ENCODE peak calls at places on chromosome 12, in eight cellular contexts. One of them, this sample, is unnamed.

GRCh38 chr12:86134571-86134970 is 121.6 kb downstream of the MGAT4C start:
- DNase-seq in stomach: no peak
- DNase-seq in stimulated activated CD4-positive, alpha-beta T cell treated with anti-CD3 and anti-CD28 coated beads, Interleukin-4, amount 100 ng/mL, for 1 hour: no peak
- DNase-seq in OCI-LY7: no peak
- DNase-seq in T-helper 9 cell: no peak
- DNase-seq in NCI-H1105: no peak
- DNase-seq in hypothalamus: no peak
- DNase-seq in upper lobe of right lung: no peak
- DNase-seq in this sample: no peak

GRCh38 chr12:43169115-43169681 is 382.8 kb downstream of the ADAMTS20 start:
- DNase-seq in stomach: no peak
- DNase-seq in stimulated activated CD4-positive, alpha-beta T cell treated with anti-CD3 and anti-CD28 coated beads, Interleukin-4, amount 100 ng/mL, for 1 hour: no peak
- DNase-seq in OCI-LY7: no peak
- DNase-seq in T-helper 9 cell: no peak
- DNase-seq in NCI-H1105: no peak
- DNase-seq in hypothalamus: no peak
- DNase-seq in upper lobe of right lung: no peak
- DNase-seq in this sample: no peak

GRCh38 chr12:53217930-53218307 is 10.9 kb upstream of the ITGB7 start:
- DNase-seq in stomach: no peak
- DNase-seq in stimulated activated CD4-positive, alpha-beta T cell treated with anti-CD3 and anti-CD28 coated beads, Interleukin-4, amount 100 ng/mL, for 1 hour: no peak
- DNase-seq in OCI-LY7: no peak
- DNase-seq in T-helper 9 cell: no peak
- DNase-seq in NCI-H1105: no peak
- DNase-seq in hypothalamus: no peak
- DNase-seq in upper lobe of right lung: no peak
- DNase-seq in this sample: no peak

GRCh38 chr12:108446766-108447165 is 68.3 kb upstream of the FICD start:
- DNase-seq in stomach: no peak
- DNase-seq in stimulated activated CD4-positive, alpha-beta T cell treated with anti-CD3 and anti-CD28 coated beads, Interleukin-4, amount 100 ng/mL, for 1 hour: no peak
- DNase-seq in OCI-LY7: no peak
- DNase-seq in T-helper 9 cell: no peak
- DNase-seq in NCI-H1105: no peak
- DNase-seq in hypothalamus: no peak
- DNase-seq in upper lobe of right lung: no peak
- DNase-seq in this sample: peak

GRCh38 chr12:131963381-131963780 is 13.6 kb downstream of the EP400 start:
- DNase-seq in stomach: no peak
- DNase-seq in stimulated activated CD4-positive, alpha-beta T cell treated with anti-CD3 and anti-CD28 coated beads, Interleukin-4, amount 100 ng/mL, for 1 hour: no peak
- DNase-seq in OCI-LY7: no peak
- DNase-seq in T-helper 9 cell: no peak
- DNase-seq in NCI-H1105: no peak
- DNase-seq in hypothalamus: no peak
- DNase-seq in upper lobe of right lung: no peak
- DNase-seq in this sample: no peak

GRCh38 chr12:117155278-117156060 is 34.8 kb downstream of the FBXO21 start:
- DNase-seq in stomach: peak
- DNase-seq in stimulated activated CD4-positive, alpha-beta T cell treated with anti-CD3 and anti-CD28 coated beads, Interleukin-4, amount 100 ng/mL, for 1 hour: peak
- DNase-seq in OCI-LY7: peak
- DNase-seq in T-helper 9 cell: peak
- DNase-seq in NCI-H1105: peak
- DNase-seq in hypothalamus: peak
- DNase-seq in upper lobe of right lung: peak
- DNase-seq in this sample: peak

GRCh38 chr12:59040651-59041050 is 120.3 kb upstream of the LRIG3 start:
- DNase-seq in stomach: no peak
- DNase-seq in stimulated activated CD4-positive, alpha-beta T cell treated with anti-CD3 and anti-CD28 coated beads, Interleukin-4, amount 100 ng/mL, for 1 hour: no peak
- DNase-seq in OCI-LY7: no peak
- DNase-seq in T-helper 9 cell: no peak
- DNase-seq in NCI-H1105: peak
- DNase-seq in hypothalamus: no peak
- DNase-seq in upper lobe of right lung: no peak
- DNase-seq in this sample: no peak

GRCh38 chr12:57830393-57830792 is 11.9 kb upstream of the AVIL start:
- DNase-seq in stomach: no peak
- DNase-seq in stimulated activated CD4-positive, alpha-beta T cell treated with anti-CD3 and anti-CD28 coated beads, Interleukin-4, amount 100 ng/mL, for 1 hour: no peak
- DNase-seq in OCI-LY7: no peak
- DNase-seq in T-helper 9 cell: no peak
- DNase-seq in NCI-H1105: no peak
- DNase-seq in hypothalamus: no peak
- DNase-seq in upper lobe of right lung: no peak
- DNase-seq in this sample: no peak

GRCh38 chr12:44477331-44477980 is 398.7 kb downstream of the NELL2 start:
- DNase-seq in stomach: no peak
- DNase-seq in stimulated activated CD4-positive, alpha-beta T cell treated with anti-CD3 and anti-CD28 coated beads, Interleukin-4, amount 100 ng/mL, for 1 hour: no peak
- DNase-seq in OCI-LY7: no peak
- DNase-seq in T-helper 9 cell: no peak
- DNase-seq in NCI-H1105: no peak
- DNase-seq in hypothalamus: no peak
- DNase-seq in upper lobe of right lung: no peak
- DNase-seq in this sample: no peak

GRCh38 chr12:30908389-30909087 is 18.0 kb upstream of the TSPAN11 start:
- DNase-seq in stomach: no peak
- DNase-seq in stimulated activated CD4-positive, alpha-beta T cell treated with anti-CD3 and anti-CD28 coated beads, Interleukin-4, amount 100 ng/mL, for 1 hour: no peak
- DNase-seq in OCI-LY7: no peak
- DNase-seq in T-helper 9 cell: no peak
- DNase-seq in NCI-H1105: no peak
- DNase-seq in hypothalamus: no peak
- DNase-seq in upper lobe of right lung: no peak
- DNase-seq in this sample: no peak

GRCh38 chr12:43401096-43401495 is 150.9 kb downstream of the ADAMTS20 start:
- DNase-seq in stomach: no peak
- DNase-seq in stimulated activated CD4-positive, alpha-beta T cell treated with anti-CD3 and anti-CD28 coated beads, Interleukin-4, amount 100 ng/mL, for 1 hour: no peak
- DNase-seq in OCI-LY7: no peak
- DNase-seq in T-helper 9 cell: no peak
- DNase-seq in NCI-H1105: no peak
- DNase-seq in hypothalamus: no peak
- DNase-seq in upper lobe of right lung: no peak
- DNase-seq in this sample: no peak

GRCh38 chr12:49937639-49938300 is 12.8 kb upstream of the AQP2 start:
- DNase-seq in stomach: no peak
- DNase-seq in stimulated activated CD4-positive, alpha-beta T cell treated with anti-CD3 and anti-CD28 coated beads, Interleukin-4, amount 100 ng/mL, for 1 hour: no peak
- DNase-seq in OCI-LY7: no peak
- DNase-seq in T-helper 9 cell: no peak
- DNase-seq in NCI-H1105: no peak
- DNase-seq in hypothalamus: no peak
- DNase-seq in upper lobe of right lung: peak
- DNase-seq in this sample: no peak

GRCh38 chr12:96136129-96136528 is 58.0 kb upstream of the ELK3 start:
- DNase-seq in stomach: no peak
- DNase-seq in stimulated activated CD4-positive, alpha-beta T cell treated with anti-CD3 and anti-CD28 coated beads, Interleukin-4, amount 100 ng/mL, for 1 hour: no peak
- DNase-seq in OCI-LY7: no peak
- DNase-seq in T-helper 9 cell: no peak
- DNase-seq in NCI-H1105: no peak
- DNase-seq in hypothalamus: no peak
- DNase-seq in upper lobe of right lung: no peak
- DNase-seq in this sample: no peak

GRCh38 chr12:102833687-102834435 is 83.2 kb downstream of the PAH start:
- DNase-seq in stomach: no peak
- DNase-seq in stimulated activated CD4-positive, alpha-beta T cell treated with anti-CD3 and anti-CD28 coated beads, Interleukin-4, amount 100 ng/mL, for 1 hour: no peak
- DNase-seq in OCI-LY7: no peak
- DNase-seq in T-helper 9 cell: no peak
- DNase-seq in NCI-H1105: no peak
- DNase-seq in hypothalamus: no peak
- DNase-seq in upper lobe of right lung: no peak
- DNase-seq in this sample: no peak

GRCh38 chr12:90899456-90900182 is 55.4 kb downstream of the CCER1 start:
- DNase-seq in stomach: no peak
- DNase-seq in stimulated activated CD4-positive, alpha-beta T cell treated with anti-CD3 and anti-CD28 coated beads, Interleukin-4, amount 100 ng/mL, for 1 hour: no peak
- DNase-seq in OCI-LY7: no peak
- DNase-seq in T-helper 9 cell: no peak
- DNase-seq in NCI-H1105: no peak
- DNase-seq in hypothalamus: no peak
- DNase-seq in upper lobe of right lung: no peak
- DNase-seq in this sample: no peak

GRCh38 chr12:49972641-49973360 is at the start of gene AQP6:
- DNase-seq in stomach: peak
- DNase-seq in stimulated activated CD4-positive, alpha-beta T cell treated with anti-CD3 and anti-CD28 coated beads, Interleukin-4, amount 100 ng/mL, for 1 hour: no peak
- DNase-seq in OCI-LY7: no peak
- DNase-seq in T-helper 9 cell: no peak
- DNase-seq in NCI-H1105: no peak
- DNase-seq in hypothalamus: no peak
- DNase-seq in upper lobe of right lung: peak
- DNase-seq in this sample: no peak